ENCODE peak calls at places on chromosome 4, in seven cellular contexts. One of them, this sample, is unnamed.

GRCh38 chr4:128517096-128517738 is 229.6 kb upstream of the PGRMC2 start:
- DNase-seq in body of pancreas: no peak
- DNase-seq in GM12878: no peak
- DNase-seq in uterus: no peak
- DNase-seq in fibroblast of pulmonary artery: peak; percentile 43
- DNase-seq in IMR-90: peak; percentile 61
- DNase-seq in GM23338: no peak
- DNase-seq in this sample: peak; percentile 84

GRCh38 chr4:15691346-15692140 is 9.9 kb downstream of the FAM200B start:
- DNase-seq in body of pancreas: no peak
- DNase-seq in GM12878: no peak
- DNase-seq in uterus: no peak
- DNase-seq in fibroblast of pulmonary artery: peak; percentile 66
- DNase-seq in IMR-90: peak; percentile 87
- DNase-seq in GM23338: no peak
- DNase-seq in this sample: peak; percentile 47

GRCh38 chr4:1717129-1718094 is 3.7 kb downstream of the TMEM129 start:
- DNase-seq in body of pancreas: no peak
- DNase-seq in GM12878: no peak
- DNase-seq in uterus: no peak
- DNase-seq in fibroblast of pulmonary artery: no peak
- DNase-seq in IMR-90: no peak
- DNase-seq in GM23338: no peak
- DNase-seq in this sample: no peak

GRCh38 chr4:106162278-106162677 is 153.7 kb downstream of the TBCK start:
- DNase-seq in body of pancreas: no peak
- DNase-seq in GM12878: no peak
- DNase-seq in uterus: no peak
- DNase-seq in fibroblast of pulmonary artery: no peak
- DNase-seq in IMR-90: no peak
- DNase-seq in GM23338: no peak
- DNase-seq in this sample: no peak

GRCh38 chr4:185931986-185932385 is 120.0 kb upstream of the SORBS2 start:
- DNase-seq in body of pancreas: no peak
- DNase-seq in GM12878: no peak
- DNase-seq in uterus: no peak
- DNase-seq in fibroblast of pulmonary artery: no peak
- DNase-seq in IMR-90: no peak
- DNase-seq in GM23338: no peak
- DNase-seq in this sample: no peak

GRCh38 chr4:47750771-47751170 is 87.1 kb downstream of the CORIN start:
- DNase-seq in body of pancreas: no peak
- DNase-seq in GM12878: no peak
- DNase-seq in uterus: no peak
- DNase-seq in fibroblast of pulmonary artery: no peak
- DNase-seq in IMR-90: no peak
- DNase-seq in GM23338: no peak
- DNase-seq in this sample: no peak

GRCh38 chr4:31045151-31045550 is 325.0 kb downstream of the PCDH7 start:
- DNase-seq in body of pancreas: no peak
- DNase-seq in GM12878: no peak
- DNase-seq in uterus: no peak
- DNase-seq in fibroblast of pulmonary artery: no peak
- DNase-seq in IMR-90: no peak
- DNase-seq in GM23338: no peak
- DNase-seq in this sample: no peak

GRCh38 chr4:119286377-119287002 is 35.4 kb downstream of the FABP2 start:
- DNase-seq in body of pancreas: no peak
- DNase-seq in GM12878: no peak
- DNase-seq in uterus: peak; percentile 29
- DNase-seq in fibroblast of pulmonary artery: peak; percentile 88
- DNase-seq in IMR-90: peak; percentile 83
- DNase-seq in GM23338: peak; percentile 46
- DNase-seq in this sample: peak; percentile 90

GRCh38 chr4:146654976-146655761 is 16.5 kb downstream of the POU4F2 start:
- DNase-seq in body of pancreas: no peak
- DNase-seq in GM12878: no peak
- DNase-seq in uterus: no peak
- DNase-seq in fibroblast of pulmonary artery: peak; percentile 25
- DNase-seq in IMR-90: peak; percentile 7
- DNase-seq in GM23338: peak; percentile 72
- DNase-seq in this sample: peak; percentile 22

GRCh38 chr4:70935038-70935437 is 32.9 kb downstream of the MOB1B start:
- DNase-seq in body of pancreas: no peak
- DNase-seq in GM12878: no peak
- DNase-seq in uterus: no peak
- DNase-seq in fibroblast of pulmonary artery: no peak
- DNase-seq in IMR-90: no peak
- DNase-seq in GM23338: no peak
- DNase-seq in this sample: no peak

GRCh38 chr4:113209652-113210320 is 160.3 kb downstream of the ANK2 start:
- DNase-seq in body of pancreas: no peak
- DNase-seq in GM12878: no peak
- DNase-seq in uterus: no peak
- DNase-seq in fibroblast of pulmonary artery: no peak
- DNase-seq in IMR-90: peak; percentile 8
- DNase-seq in GM23338: peak; percentile 55
- DNase-seq in this sample: no peak

GRCh38 chr4:182574706-182575105 is 331.5 kb downstream of the TENM3 start:
- DNase-seq in body of pancreas: no peak
- DNase-seq in GM12878: no peak
- DNase-seq in uterus: no peak
- DNase-seq in fibroblast of pulmonary artery: no peak
- DNase-seq in IMR-90: no peak
- DNase-seq in GM23338: no peak
- DNase-seq in this sample: no peak

GRCh38 chr4:134862116-134862515 is 660.5 kb upstream of the PABPC4L start:
- DNase-seq in body of pancreas: no peak
- DNase-seq in GM12878: no peak
- DNase-seq in uterus: no peak
- DNase-seq in fibroblast of pulmonary artery: peak; percentile 13
- DNase-seq in IMR-90: peak; percentile 1
- DNase-seq in GM23338: no peak
- DNase-seq in this sample: no peak

GRCh38 chr4:2248821-2249261 is 6.9 kb upstream of the HAUS3 start:
- DNase-seq in body of pancreas: peak; percentile 13
- DNase-seq in GM12878: no peak
- DNase-seq in uterus: no peak
- DNase-seq in fibroblast of pulmonary artery: no peak
- DNase-seq in IMR-90: no peak
- DNase-seq in GM23338: no peak
- DNase-seq in this sample: no peak

GRCh38 chr4:145735330-145735638 is 55.3 kb downstream of the C4orf51 start:
- DNase-seq in body of pancreas: peak; percentile 21
- DNase-seq in GM12878: no peak
- DNase-seq in uterus: peak; percentile 30
- DNase-seq in fibroblast of pulmonary artery: peak; percentile 94
- DNase-seq in IMR-90: peak; percentile 96
- DNase-seq in GM23338: peak; percentile 26
- DNase-seq in this sample: peak; percentile 95

GRCh38 chr4:167966161-167966560 is 126.2 kb upstream of the ANXA10 start:
- DNase-seq in body of pancreas: no peak
- DNase-seq in GM12878: no peak
- DNase-seq in uterus: no peak
- DNase-seq in fibroblast of pulmonary artery: peak; percentile 11
- DNase-seq in IMR-90: no peak
- DNase-seq in GM23338: peak; percentile 0
- DNase-seq in this sample: peak; percentile 13

GRCh38 chr4:8911311-8912088 is 39.9 kb upstream of the HMX1 start:
- DNase-seq in body of pancreas: peak; percentile 8
- DNase-seq in GM12878: no peak
- DNase-seq in uterus: no peak
- DNase-seq in fibroblast of pulmonary artery: no peak
- DNase-seq in IMR-90: no peak
- DNase-seq in GM23338: no peak
- DNase-seq in this sample: no peak

GRCh38 chr4:47463235-47463956 is at the start of gene COMMD8:
- DNase-seq in body of pancreas: peak; percentile 97
- DNase-seq in GM12878: peak; percentile 91
- DNase-seq in uterus: peak; percentile 97
- DNase-seq in fibroblast of pulmonary artery: peak; percentile 97
- DNase-seq in IMR-90: peak; percentile 95
- DNase-seq in GM23338: peak; percentile 100
- DNase-seq in this sample: peak; percentile 96

GRCh38 chr4:136768925-136769275 is 763.4 kb downstream of the PCDH18 start:
- DNase-seq in body of pancreas: no peak
- DNase-seq in GM12878: no peak
- DNase-seq in uterus: no peak
- DNase-seq in fibroblast of pulmonary artery: no peak
- DNase-seq in IMR-90: no peak
- DNase-seq in GM23338: no peak
- DNase-seq in this sample: no peak

GRCh38 chr4:112916868-112917267 is 132.6 kb upstream of the ANK2 start:
- DNase-seq in body of pancreas: no peak
- DNase-seq in GM12878: no peak
- DNase-seq in uterus: no peak
- DNase-seq in fibroblast of pulmonary artery: peak; percentile 63
- DNase-seq in IMR-90: peak; percentile 18
- DNase-seq in GM23338: peak; percentile 43
- DNase-seq in this sample: peak; percentile 51

GRCh38 chr4:159107203-159107921 is 4.5 kb downstream of the RAPGEF2 start:
- DNase-seq in body of pancreas: no peak
- DNase-seq in GM12878: no peak
- DNase-seq in uterus: no peak
- DNase-seq in fibroblast of pulmonary artery: no peak
- DNase-seq in IMR-90: peak; percentile 55
- DNase-seq in GM23338: no peak
- DNase-seq in this sample: peak; percentile 25
- H3K4me3 ChIP-seq in body of pancreas: no peak overlapping the region
- H3K4me3 ChIP-seq in GM12878: peak overlapping the region; percentile 71
- H3K4me3 ChIP-seq in uterus: no peak overlapping the region
- H3K4me3 ChIP-seq in fibroblast of pulmonary artery: no peak overlapping the region
- H3K4me3 ChIP-seq in IMR-90: no peak overlapping the region
- H3K4me3 ChIP-seq in GM23338: peak overlapping the region; percentile 66
- H3K4me3 ChIP-seq in this sample: no peak overlapping the region

GRCh38 chr4:76582817-76583087 is 147.7 kb downstream of the SHROOM3 start:
- DNase-seq in body of pancreas: no peak
- DNase-seq in GM12878: no peak
- DNase-seq in uterus: no peak
- DNase-seq in fibroblast of pulmonary artery: no peak
- DNase-seq in IMR-90: no peak
- DNase-seq in GM23338: no peak
- DNase-seq in this sample: no peak

GRCh38 chr4:76585270-76585669 is 150.2 kb downstream of the SHROOM3 start:
- DNase-seq in body of pancreas: no peak
- DNase-seq in GM12878: no peak
- DNase-seq in uterus: no peak
- DNase-seq in fibroblast of pulmonary artery: peak; percentile 36
- DNase-seq in IMR-90: peak; percentile 77
- DNase-seq in GM23338: peak; percentile 40
- DNase-seq in this sample: peak; percentile 31

GRCh38 chr4:76588268-76588667 is 153.2 kb downstream of the SHROOM3 start:
- DNase-seq in body of pancreas: no peak
- DNase-seq in GM12878: no peak
- DNase-seq in uterus: no peak
- DNase-seq in fibroblast of pulmonary artery: no peak
- DNase-seq in IMR-90: no peak
- DNase-seq in GM23338: peak; percentile 52
- DNase-seq in this sample: no peak

GRCh38 chr4:76584235-76585152 is 149.5 kb downstream of the SHROOM3 start:
- DNase-seq in body of pancreas: no peak
- DNase-seq in GM12878: no peak
- DNase-seq in uterus: peak; percentile 50
- DNase-seq in fibroblast of pulmonary artery: no peak
- DNase-seq in IMR-90: no peak
- DNase-seq in GM23338: no peak
- DNase-seq in this sample: peak; percentile 26

DNA sequence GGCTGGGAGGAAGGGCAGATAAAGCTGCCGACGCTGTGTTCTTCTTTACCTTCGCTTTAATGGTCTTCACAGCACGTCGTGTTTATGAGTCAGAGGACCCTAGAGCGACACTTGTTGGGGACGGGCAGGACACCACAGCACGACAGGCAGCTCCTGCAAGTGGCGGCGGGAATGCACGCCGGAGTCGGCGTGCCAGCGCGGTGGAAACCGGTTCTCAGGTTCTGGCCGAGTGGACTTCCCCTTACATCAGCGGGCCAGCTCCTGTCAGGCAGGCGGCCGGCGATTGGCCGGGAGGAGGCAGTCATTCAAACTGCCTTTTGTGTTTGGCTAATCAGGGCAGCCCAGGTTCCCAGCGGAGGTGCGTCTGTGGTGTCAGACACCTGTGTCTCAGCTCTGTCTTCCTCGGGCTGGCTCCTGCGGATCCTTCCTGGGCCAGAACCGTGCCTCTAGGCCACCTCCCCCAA is 150.9 kb downstream of the SHROOM3 start:
- DNase-seq in body of pancreas: peak; percentile 96
- DNase-seq in GM12878: no peak
- DNase-seq in uterus: peak; percentile 29
- DNase-seq in fibroblast of pulmonary artery: peak; percentile 23
- DNase-seq in IMR-90: no peak
- DNase-seq in GM23338: peak; percentile 96
- DNase-seq in this sample: no peak
- TF ChIP-seq CTCF in body of pancreas: peak; percentile 47
- TF ChIP-seq CTCF in GM12878: no peak
- TF ChIP-seq CTCF in uterus: no peak
- TF ChIP-seq CTCF in fibroblast of pulmonary artery: no peak
- TF ChIP-seq CTCF in IMR-90: no peak
- TF ChIP-seq CTCF in GM23338: peak; percentile 46
- TF ChIP-seq CTCF in this sample: peak; percentile 2

DNA sequence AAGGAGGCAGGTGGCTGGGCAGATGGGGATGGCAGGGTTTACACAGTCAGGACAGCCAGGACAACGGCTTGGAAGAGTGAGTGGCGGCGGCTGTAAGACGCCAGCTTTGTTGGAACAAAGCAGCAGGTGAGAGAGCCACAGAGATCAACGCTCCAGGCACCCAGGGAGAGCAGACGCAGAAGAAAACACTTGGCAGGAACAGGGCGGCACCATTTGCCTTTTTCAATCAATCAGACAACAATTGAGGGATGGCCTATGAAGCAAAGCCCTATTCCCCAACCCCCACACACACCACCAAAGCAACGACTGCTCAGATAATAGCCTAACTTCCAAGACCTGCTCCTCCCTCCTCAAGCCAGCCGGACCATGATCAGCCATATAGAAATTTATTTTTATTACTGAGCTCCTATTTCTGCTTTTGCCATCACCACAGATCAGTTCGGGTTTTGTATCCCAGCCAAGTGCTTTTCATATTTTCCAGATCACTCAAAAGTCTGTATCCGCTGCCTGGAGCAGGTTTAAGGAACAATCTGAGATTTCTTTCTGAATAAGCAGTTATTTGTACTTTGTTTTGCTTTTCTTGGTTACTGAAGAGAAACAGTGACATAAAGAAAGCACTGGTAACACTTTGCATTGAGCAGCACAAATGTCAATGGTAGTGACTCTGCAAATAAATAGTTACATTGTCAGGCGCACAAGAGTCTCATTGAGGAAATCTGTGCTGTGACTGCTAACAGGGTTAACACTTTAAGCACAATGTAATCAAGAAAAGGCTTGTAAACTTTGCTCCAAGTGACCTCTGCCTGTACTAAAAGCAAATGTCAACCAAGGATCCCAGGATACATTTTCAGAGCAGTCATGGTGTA is 81.8 kb upstream of the RBPJ start:
- DNase-seq in body of pancreas: no peak
- DNase-seq in GM12878: no peak
- DNase-seq in uterus: no peak
- DNase-seq in fibroblast of pulmonary artery: peak; percentile 41
- DNase-seq in IMR-90: peak; percentile 75
- DNase-seq in GM23338: peak; percentile 36
- DNase-seq in this sample: peak; percentile 42
- H3K4me3 ChIP-seq in body of pancreas: no peak overlapping the region
- H3K4me3 ChIP-seq in GM12878: no peak overlapping the region
- H3K4me3 ChIP-seq in uterus: no peak overlapping the region
- H3K4me3 ChIP-seq in fibroblast of pulmonary artery: no peak overlapping the region
- H3K4me3 ChIP-seq in IMR-90: no peak overlapping the region
- H3K4me3 ChIP-seq in GM23338: peak overlapping the region; percentile 12
- H3K4me3 ChIP-seq in this sample: no peak overlapping the region

GRCh38 chr4:58732973-58733372 is 1622.8 kb upstream of the IGFBP7 start:
- DNase-seq in body of pancreas: no peak
- DNase-seq in GM12878: no peak
- DNase-seq in uterus: no peak
- DNase-seq in fibroblast of pulmonary artery: no peak
- DNase-seq in IMR-90: no peak
- DNase-seq in GM23338: no peak
- DNase-seq in this sample: no peak
- TF ChIP-seq CTCF in body of pancreas: no peak
- TF ChIP-seq CTCF in GM12878: no peak
- TF ChIP-seq CTCF in uterus: no peak
- TF ChIP-seq CTCF in fibroblast of pulmonary artery: no peak
- TF ChIP-seq CTCF in IMR-90: peak; percentile 37
- TF ChIP-seq CTCF in GM23338: no peak
- TF ChIP-seq CTCF in this sample: no peak